ENCODE peak calls at places on chromosomes 13 and 19, in eight cellular contexts. A, R, E, O, X, J, F and M are unnamed samples.

GRCh38 chr13:30119476-30119875 is 187.9 kb downstream of the KATNAL1 start:
- DNase-seq in A (peak; percentile 62), R (peak; percentile 83), E (no peak), O (no peak), X (no peak), J (peak; percentile 89), F (no peak), M (no peak)

GRCh38 chr13:32427852-32428580 is at the start of gene N4BP2L1:
- DNase-seq in A (peak; percentile 81), R (peak; percentile 36), E (peak; percentile 71), O (peak; percentile 79), X (peak; percentile 79), J (no peak), F (peak; percentile 83), M (peak; percentile 66)

GRCh38 chr13:87274209-87274819 is 396.9 kb upstream of the SLITRK5 start:
- DNase-seq in A (no peak), R (peak; percentile 43), E (peak; percentile 60), O (peak; percentile 15), X (no peak), J (no peak), F (no peak), M (peak; percentile 76)

GRCh38 chr13:88887045-88887662 is 1216.0 kb downstream of the SLITRK5 start:
- DNase-seq in A (no peak), R (no peak), E (no peak), O (no peak), X (no peak), J (no peak), F (no peak), M (no peak)

GRCh38 chr13:40087021-40088002 is 431.9 kb downstream of the COG6 start:
- DNase-seq in A (no peak), R (no peak), E (peak; percentile 11), O (no peak), X (no peak), J (no peak), F (no peak), M (no peak)

GRCh38 chr13:101941095-101941777 is 460.6 kb downstream of the FGF14 start:
- DNase-seq in A (no peak), R (no peak), E (no peak), O (no peak), X (no peak), J (no peak), F (no peak), M (no peak)

GRCh38 chr19:19171821-19172532 is 1.9 kb upstream of the MEF2B start:
- DNase-seq in A (no peak), R (peak; percentile 55), E (peak; percentile 18), O (no peak), X (no peak), J (no peak), F (no peak), M (peak; percentile 73)

GRCh38 chr19:5172859-5173577 is 167.6 kb downstream of the PTPRS start:
- DNase-seq in A (no peak), R (peak; percentile 98), E (no peak), O (no peak), X (peak; percentile 53), J (peak; percentile 96), F (no peak), M (no peak)

GRCh38 chr19:19320362-19321142 is at the start of the genes MAU2 and SUGP1:
- DNase-seq in A (peak; percentile 87), R (peak; percentile 92), E (peak; percentile 90), O (peak; percentile 89), X (peak; percentile 87), J (peak; percentile 46), F (peak; percentile 85), M (peak; percentile 95)

GRCh38 chr19:5951338-5951861 is 26.5 kb downstream of the RANBP3 start:
- DNase-seq in A (no peak), R (no peak), E (no peak), O (no peak), X (no peak), J (no peak), F (peak; percentile 67), M (peak; percentile 81)

GRCh38 chr19:57572415-57572947 is 6.2 kb downstream of the ZNF416 start:
- DNase-seq in A (no peak), R (no peak), E (no peak), O (no peak), X (no peak), J (no peak), F (no peak), M (no peak)

GRCh38 chr13:68051910-68052309 is 821.8 kb upstream of the PCDH9 start:
- DNase-seq in A (no peak), R (no peak), E (no peak), O (no peak), X (no peak), J (no peak), F (no peak), M (no peak)

GRCh38 chr19:5038631-5039271 is 69.8 kb downstream of the KDM4B start:
- DNase-seq in A (no peak), R (peak; percentile 33), E (no peak), O (no peak), X (no peak), J (no peak), F (no peak), M (peak; percentile 61)

GRCh38 chr13:110665491-110666254 is 40.2 kb downstream of the CARS2 start:
- DNase-seq in A (no peak), R (no peak), E (no peak), O (no peak), X (no peak), J (no peak), F (peak; percentile 74), M (no peak)

GRCh38 chr19:48461982-48462655 is 6.7 kb downstream of the KCNJ14 start:
- DNase-seq in A (no peak), R (no peak), E (no peak), O (no peak), X (no peak), J (no peak), F (no peak), M (peak; percentile 35)

GRCh38 chr13:104571890-104572229 is 1505.6 kb upstream of the SLC10A2 start:
- DNase-seq in A (no peak), R (no peak), E (no peak), O (no peak), X (no peak), J (no peak), F (no peak), M (no peak)

GRCh38 chr13:104577029-104577820 is 1511.0 kb upstream of the SLC10A2 start:
- DNase-seq in A (no peak), R (peak; percentile 24), E (no peak), O (no peak), X (no peak), J (no peak), F (no peak), M (no peak)

GRCh38 chr13:104565888-104566287 is 1499.7 kb upstream of the SLC10A2 start:
- DNase-seq in A (no peak), R (no peak), E (no peak), O (no peak), X (no peak), J (no peak), F (no peak), M (no peak)

GRCh38 chr13:104567114-104567513 is 1500.9 kb upstream of the SLC10A2 start:
- DNase-seq in A (no peak), R (no peak), E (no peak), O (no peak), X (no peak), J (no peak), F (no peak), M (no peak)

GRCh38 chr13:104571161-104571889 is 1505.1 kb upstream of the SLC10A2 start:
- DNase-seq in A (peak; percentile 44), R (peak; percentile 56), E (peak; percentile 60), O (peak; percentile 78), X (peak; percentile 86), J (no peak), F (no peak), M (no peak)
- TF ChIP-seq CTCF in A (peak; percentile 62), R (peak; percentile 36), E (peak; percentile 81), O (peak; percentile 65), X (no peak), J (peak; percentile 49), F (no peak), M (no peak)

GRCh38 chr19:35885225-35885624 is 15.1 kb downstream of the NFKBID start:
- DNase-seq in A (no peak), R (no peak), E (no peak), O (no peak), X (no peak), J (no peak), F (no peak), M (no peak)

GRCh38 chr19:35883920-35884319 is 15.5 kb downstream of the APLP1 start:
- DNase-seq in A (no peak), R (no peak), E (no peak), O (no peak), X (no peak), J (no peak), F (no peak), M (no peak)

GRCh38 chr19:35879068-35879467 is 10.7 kb downstream of the APLP1 start:
- DNase-seq in A (no peak), R (no peak), E (no peak), O (no peak), X (no peak), J (no peak), F (no peak), M (no peak)

GRCh38 chr19:35879770-35880317 is 11.5 kb downstream of the APLP1 start:
- DNase-seq in A (peak; percentile 70), R (peak; percentile 83), E (peak; percentile 100), O (peak; percentile 91), X (peak; percentile 81), J (peak; percentile 53), F (peak; percentile 91), M (peak; percentile 64)

GRCh38 chr19:35882074-35882832 is 13.9 kb downstream of the APLP1 start:
- DNase-seq in A (peak; percentile 60), R (peak; percentile 89), E (no peak), O (peak; percentile 67), X (peak; percentile 54), J (peak; percentile 66), F (no peak), M (peak; percentile 76)
- TF ChIP-seq CTCF in A (peak; percentile 46), R (peak; percentile 54), E (peak; percentile 38), O (peak; percentile 58), X (no peak), J (peak; percentile 61), F (peak; percentile 76), M (peak; percentile 82)

DNA sequence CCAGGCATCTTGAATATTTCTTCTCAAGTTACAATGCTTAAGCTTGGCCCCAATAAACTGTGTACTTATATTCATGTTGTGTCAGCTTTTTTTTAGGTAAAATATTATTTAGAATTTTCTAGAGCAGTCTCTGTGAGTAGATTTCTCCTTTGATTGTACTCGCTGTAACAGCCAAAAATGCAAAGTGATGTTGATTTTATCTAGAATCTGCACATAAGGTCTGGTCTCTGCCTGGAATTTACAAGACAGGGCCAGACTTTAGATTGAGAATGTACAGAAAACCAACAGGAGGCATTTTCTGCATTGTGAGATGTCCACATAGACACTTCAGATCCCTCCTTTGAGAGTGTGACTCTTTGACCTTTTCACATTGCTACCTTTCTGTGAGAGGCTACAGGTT is 43.1 kb upstream of the ZNF681 start:
- DNase-seq in A (no peak), R (no peak), E (no peak), O (no peak), X (no peak), J (no peak), F (no peak), M (no peak)
- TF ChIP-seq CTCF in A (no peak), R (no peak), E (no peak), O (no peak), X (no peak), J (no peak), F (no peak), M (no peak)

DNA sequence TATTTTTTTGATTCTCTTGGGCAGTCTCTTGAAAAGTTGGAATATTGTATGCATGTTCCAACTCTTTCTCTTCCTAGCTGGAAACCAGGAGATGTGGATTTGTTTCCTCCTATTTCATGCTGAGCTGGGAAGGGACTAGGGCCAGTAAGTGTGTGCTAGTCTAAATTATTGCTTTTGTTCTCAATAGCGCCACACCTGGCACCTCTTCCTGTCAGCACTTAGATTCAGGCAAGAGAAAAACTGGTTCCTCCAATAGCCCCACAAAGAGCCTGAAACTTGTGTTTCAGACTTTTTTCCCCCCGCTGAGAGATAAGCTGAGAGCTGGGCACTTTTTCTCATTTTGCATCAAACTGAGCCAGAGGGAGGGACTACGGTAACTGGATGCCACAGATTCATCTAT is 353.4 kb downstream of the OLFM4 start:
- DNase-seq in A (no peak), R (no peak), E (no peak), O (no peak), X (no peak), J (no peak), F (no peak), M (no peak)
- TF ChIP-seq CTCF in A (no peak), R (no peak), E (no peak), O (no peak), X (no peak), J (no peak), F (no peak), M (peak; percentile 42)